ENCODE peak calls at places on chromosome 4, in ten cellular contexts. X, K, P, B, A, T, R, M, U and I are unnamed samples.

GRCh38 chr4:155759372-155760252 is 791 bp downstream of the GUCY1B1 start:
- DNase-seq in X (peak; percentile 79), K (peak; percentile 5), P (peak; percentile 86), B (no peak), A (peak; percentile 29), T (peak; percentile 39), R (peak; percentile 16), M (peak; percentile 90), U (peak; percentile 51), I (peak; percentile 18)

GRCh38 chr4:168701061-168701460 is 204.2 kb downstream of the PALLD start:
- DNase-seq in X (no peak), K (no peak), P (no peak), B (no peak), A (no peak), T (no peak), R (no peak), M (no peak), U (no peak), I (no peak)

GRCh38 chr4:26751838-26752237 is 108.8 kb upstream of the STIM2 start:
- DNase-seq in X (no peak), K (no peak), P (no peak), B (no peak), A (no peak), T (no peak), R (no peak), M (no peak), U (no peak), I (no peak)

GRCh38 chr4:128606173-128606572 is 203.3 kb upstream of the JADE1 start:
- DNase-seq in X (no peak), K (no peak), P (no peak), B (peak; percentile 83), A (peak; percentile 84), T (no peak), R (peak; percentile 79), M (no peak), U (no peak), I (no peak)

GRCh38 chr4:142141201-142141600 is 504.8 kb downstream of the IL15 start:
- DNase-seq in X (no peak), K (no peak), P (no peak), B (no peak), A (no peak), T (no peak), R (no peak), M (no peak), U (no peak), I (no peak)

GRCh38 chr4:17468638-17469221 is 43.2 kb downstream of the QDPR start:
- DNase-seq in X (no peak), K (no peak), P (no peak), B (peak; percentile 20), A (peak; percentile 27), T (no peak), R (peak; percentile 44), M (no peak), U (peak; percentile 73), I (no peak)

GRCh38 chr4:133208694-133209285 is 59.7 kb downstream of the PCDH10 start:
- DNase-seq in X (no peak), K (no peak), P (no peak), B (no peak), A (no peak), T (no peak), R (no peak), M (no peak), U (no peak), I (no peak)

GRCh38 chr4:53861856-53862610 is 202.4 kb downstream of the CHIC2 start:
- DNase-seq in X (no peak), K (no peak), P (no peak), B (peak; percentile 70), A (peak; percentile 59), T (no peak), R (peak; percentile 96), M (peak; percentile 65), U (peak; percentile 84), I (no peak)

GRCh38 chr4:172245493-172245892 is 432.3 kb downstream of the GALNTL6 start:
- DNase-seq in X (no peak), K (no peak), P (no peak), B (no peak), A (no peak), T (no peak), R (no peak), M (no peak), U (no peak), I (no peak)

GRCh38 chr4:40419231-40419912 is 84.2 kb downstream of the CHRNA9 start:
- DNase-seq in X (no peak), K (no peak), P (no peak), B (no peak), A (no peak), T (no peak), R (no peak), M (no peak), U (no peak), I (no peak)

GRCh38 chr4:23135792-23136645 is 443.3 kb downstream of the GBA3 start:
- DNase-seq in X (no peak), K (peak; percentile 2), P (no peak), B (peak; percentile 46), A (peak; percentile 63), T (no peak), R (peak; percentile 41), M (no peak), U (peak; percentile 59), I (peak; percentile 78)

GRCh38 chr4:11263208-11263607 is 165.5 kb downstream of the HS3ST1 start:
- DNase-seq in X (no peak), K (no peak), P (no peak), B (no peak), A (peak; percentile 9), T (no peak), R (no peak), M (no peak), U (no peak), I (no peak)

DNA sequence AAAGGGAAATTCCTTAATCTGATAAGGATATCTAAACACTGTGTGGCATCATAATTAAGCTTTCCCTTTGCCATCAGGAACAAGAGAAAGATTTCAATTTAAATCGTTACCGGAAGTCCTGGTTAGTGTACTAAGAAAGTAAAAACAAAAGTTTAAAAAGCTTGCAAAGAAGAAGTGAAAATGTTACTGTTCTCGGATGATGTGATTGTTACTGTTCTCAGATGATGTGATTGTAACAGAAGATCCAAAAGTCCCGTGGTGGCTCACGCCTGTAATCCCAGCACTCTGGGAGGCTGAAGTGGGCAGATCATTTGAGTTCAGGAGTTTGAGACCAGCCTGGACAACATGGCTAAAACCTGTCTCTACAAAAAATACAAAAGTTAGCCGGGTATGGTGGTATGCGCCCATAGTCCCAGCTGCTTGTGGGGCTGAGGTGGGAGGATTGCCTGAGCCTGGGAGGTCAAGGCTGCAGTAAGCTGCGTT is 62.5 kb downstream of the RGS12 start:
- DNase-seq in X (no peak), K (no peak), P (no peak), B (no peak), A (no peak), T (no peak), R (no peak), M (no peak), U (no peak), I (no peak)
- H3K4me3 ChIP-seq in X (no peak overlapping the region), K (no peak overlapping the region), P (no peak overlapping the region), B (no peak overlapping the region), A (no peak overlapping the region), T (no peak overlapping the region), R (no peak overlapping the region), M (no peak overlapping the region), U (no peak overlapping the region), I (no peak overlapping the region)

DNA sequence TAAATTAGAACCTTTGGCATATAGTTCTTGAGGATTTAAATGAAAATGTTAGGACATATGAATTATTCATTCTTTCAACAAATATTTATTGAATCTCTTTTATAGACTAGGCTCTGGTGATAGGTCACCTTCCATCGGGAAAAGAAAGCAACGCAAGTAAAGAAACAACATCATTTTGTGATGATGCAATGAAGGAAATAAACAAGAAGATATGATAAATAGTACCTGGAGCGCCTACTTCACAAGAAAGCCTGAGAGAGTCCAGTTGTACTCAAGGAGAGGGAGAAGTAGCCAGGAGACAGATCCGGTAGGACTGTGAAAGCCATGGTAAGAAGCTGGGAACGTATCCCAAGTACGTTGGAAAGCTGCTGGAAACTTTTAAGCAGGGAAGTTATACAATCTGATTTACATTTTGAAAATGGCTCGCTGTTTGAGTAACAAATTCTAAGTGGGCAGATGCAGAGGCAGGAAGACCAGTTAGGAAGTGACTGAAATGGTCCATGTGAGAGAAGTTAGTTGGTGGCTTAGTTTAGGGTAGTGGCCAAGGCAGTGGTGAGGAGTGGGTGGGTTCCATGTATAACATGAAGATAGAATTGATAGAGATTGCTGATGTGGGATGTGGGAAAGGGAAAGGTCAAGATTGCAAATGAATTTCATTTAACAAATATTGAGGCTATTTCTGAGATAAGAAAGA is 17.7 kb upstream of the CPE start:
- DNase-seq in X (no peak), K (no peak), P (no peak), B (no peak), A (no peak), T (no peak), R (no peak), M (no peak), U (no peak), I (no peak)
- H3K4me3 ChIP-seq in X (no peak overlapping the region), K (no peak overlapping the region), P (no peak overlapping the region), B (no peak overlapping the region), A (no peak overlapping the region), T (no peak overlapping the region), R (no peak overlapping the region), M (no peak overlapping the region), U (no peak overlapping the region), I (no peak overlapping the region)

GRCh38 chr4:173525118-173526033 is 4.7 kb downstream of the HAND2 start:
- DNase-seq in X (no peak), K (no peak), P (peak; percentile 56), B (no peak), A (no peak), T (no peak), R (no peak), M (peak; percentile 78), U (peak; percentile 65), I (no peak)
- H3K4me3 ChIP-seq in X (no peak overlapping the region), K (no peak overlapping the region), P (peak overlapping the region; percentile 77), B (no peak overlapping the region), A (no peak overlapping the region), T (no peak overlapping the region), R (no peak overlapping the region), M (peak overlapping the region; percentile 59), U (peak overlapping the region; percentile 39), I (peak overlapping the region; percentile 25)

GRCh38 chr4:38609614-38610013 is 54.4 kb upstream of the KLF3 start:
- DNase-seq in X (no peak), K (no peak), P (no peak), B (no peak), A (peak; percentile 67), T (no peak), R (no peak), M (no peak), U (no peak), I (no peak)

GRCh38 chr4:38606587-38606905 is 57.5 kb upstream of the KLF3 start:
- DNase-seq in X (no peak), K (no peak), P (no peak), B (no peak), A (no peak), T (no peak), R (no peak), M (no peak), U (no peak), I (no peak)

GRCh38 chr4:38614198-38614597 is 49.8 kb upstream of the KLF3 start:
- DNase-seq in X (no peak), K (no peak), P (no peak), B (no peak), A (no peak), T (no peak), R (peak; percentile 17), M (no peak), U (no peak), I (no peak)

GRCh38 chr4:38612996-38613395 is 51.0 kb upstream of the KLF3 start:
- DNase-seq in X (no peak), K (no peak), P (no peak), B (no peak), A (peak; percentile 38), T (no peak), R (no peak), M (no peak), U (peak; percentile 41), I (no peak)

GRCh38 chr4:38610844-38611550 is 53.0 kb upstream of the KLF3 start:
- DNase-seq in X (no peak), K (no peak), P (peak; percentile 16), B (no peak), A (no peak), T (no peak), R (no peak), M (peak; percentile 60), U (no peak), I (no peak)
- H3K4me3 ChIP-seq in X (peak overlapping the region; percentile 11), K (no peak overlapping the region), P (no peak overlapping the region), B (no peak overlapping the region), A (no peak overlapping the region), T (peak overlapping the region; percentile 55), R (no peak overlapping the region), M (no peak overlapping the region), U (no peak overlapping the region), I (no peak overlapping the region)